ENCODE peak calls at places on chromosomes 7 and 10, in nine cellular contexts. V, R, B, A, U, N, Z, P and D are unnamed samples.

GRCh38 chr7:30143748-30144251 is 9.0 kb downstream of the MTURN start:
- DNase-seq in V (no peak), R (no peak), B (no peak), A (no peak), U (no peak), N (no peak), Z (no peak), P (no peak), D (peak)

GRCh38 chr7:28645866-28646265 is 233.5 kb downstream of the CREB5 start:
- DNase-seq in V (no peak), R (no peak), B (no peak), A (no peak), U (no peak), N (no peak), Z (no peak), P (no peak), D (no peak)

GRCh38 chr7:18798018-18798906 is 302.7 kb downstream of the HDAC9 start:
- DNase-seq in V (no peak), R (no peak), B (no peak), A (no peak), U (no peak), N (no peak), Z (no peak), P (no peak), D (no peak)

GRCh38 chr7:139036901-139037300 is 1.1 kb upstream of the ZC3HAV1L start:
- DNase-seq in V (no peak), R (no peak), B (no peak), A (no peak), U (no peak), N (no peak), Z (no peak), P (no peak), D (no peak)

GRCh38 chr7:47536705-47537611 is 45.0 kb downstream of the TNS3 start:
- DNase-seq in V (no peak), R (peak), B (peak), A (no peak), U (peak), N (peak), Z (peak), P (peak), D (peak)

GRCh38 chr10:53432035-53432434 is 659.5 kb upstream of the MBL2 start:
- DNase-seq in V (no peak), R (no peak), B (no peak), A (no peak), U (no peak), N (no peak), Z (no peak), P (no peak), D (no peak)

GRCh38 chr10:100790761-100791208 is 45.4 kb downstream of the PAX2 start:
- DNase-seq in V (no peak), R (no peak), B (no peak), A (no peak), U (no peak), N (no peak), Z (no peak), P (no peak), D (no peak)

GRCh38 chr7:111113263-111114017 is 22.5 kb downstream of the LRRN3 start:
- DNase-seq in V (no peak), R (no peak), B (no peak), A (no peak), U (no peak), N (no peak), Z (no peak), P (no peak), D (no peak)

GRCh38 chr10:4470231-4470840 is 355.7 kb upstream of the AKR1E2 start:
- DNase-seq in V (no peak), R (no peak), B (no peak), A (no peak), U (no peak), N (no peak), Z (no peak), P (no peak), D (no peak)

GRCh38 chr10:71083457-71083975 is 128.9 kb upstream of the UNC5B start:
- DNase-seq in V (no peak), R (no peak), B (peak), A (no peak), U (no peak), N (peak), Z (no peak), P (peak), D (no peak)

GRCh38 chr10:133279266-133279960 is 2.7 kb upstream of the ADAM8 start:
- DNase-seq in V (no peak), R (no peak), B (no peak), A (no peak), U (no peak), N (no peak), Z (no peak), P (no peak), D (no peak)

GRCh38 chr7:44191171-44191570 is 1.9 kb upstream of the GCK start:
- DNase-seq in V (no peak), R (no peak), B (no peak), A (no peak), U (no peak), N (no peak), Z (no peak), P (no peak), D (no peak)

GRCh38 chr10:43071881-43072650 is 4.8 kb upstream of the RET start:
- DNase-seq in V (no peak), R (no peak), B (no peak), A (no peak), U (no peak), N (no peak), Z (no peak), P (peak), D (no peak)

GRCh38 chr10:110610308-110610774 is 33.8 kb upstream of the RBM20 start:
- DNase-seq in V (peak), R (peak), B (peak), A (no peak), U (no peak), N (no peak), Z (peak), P (no peak), D (no peak)

GRCh38 chr7:7178081-7178480 is 4.3 kb upstream of the C1GALT1 start:
- DNase-seq in V (no peak), R (no peak), B (no peak), A (no peak), U (no peak), N (no peak), Z (no peak), P (no peak), D (no peak)

GRCh38 chr7:123177442-123177841 is 22.3 kb downstream of the SLC13A1 start:
- DNase-seq in V (no peak), R (no peak), B (no peak), A (no peak), U (no peak), N (no peak), Z (no peak), P (no peak), D (no peak)

DNA sequence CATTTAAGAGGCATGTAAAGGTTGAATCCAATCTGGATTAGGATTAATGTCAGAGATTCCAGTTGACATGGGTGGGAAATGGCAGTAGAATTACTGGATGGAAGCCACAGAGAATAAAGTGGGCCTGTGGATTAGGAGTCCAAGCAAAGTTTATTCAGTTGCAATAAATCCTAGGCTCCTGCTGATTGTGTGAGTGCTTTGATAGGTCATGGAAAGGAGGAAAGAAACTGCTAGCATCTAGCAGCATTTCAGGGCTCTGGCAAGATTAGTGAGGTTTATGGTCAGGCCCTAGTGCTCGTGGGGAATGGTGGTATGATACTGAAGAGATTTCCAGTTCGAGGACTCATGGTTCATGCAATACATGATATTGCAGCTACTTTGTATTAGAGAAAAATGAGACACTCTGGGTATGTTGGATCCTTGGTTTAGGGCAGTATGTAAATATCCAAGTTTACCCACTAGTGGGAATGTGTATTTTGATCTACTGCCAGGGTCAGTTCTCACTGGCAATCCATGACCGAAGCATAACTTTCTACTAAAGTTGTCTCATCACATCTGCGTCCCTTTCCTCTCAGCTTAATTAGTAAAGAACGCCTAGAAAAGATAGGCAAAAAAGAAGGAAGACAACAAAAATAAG is 235.0 kb downstream of the SUGCT start:
- DNase-seq in V (no peak), R (no peak), B (no peak), A (no peak), U (no peak), N (no peak), Z (no peak), P (no peak), D (no peak)
- H3K4me3 ChIP-seq in V (no peak), R (no peak), B (no peak), A (no peak), U (no peak), N (no peak), Z (no peak), P (no peak), D (no peak)

DNA sequence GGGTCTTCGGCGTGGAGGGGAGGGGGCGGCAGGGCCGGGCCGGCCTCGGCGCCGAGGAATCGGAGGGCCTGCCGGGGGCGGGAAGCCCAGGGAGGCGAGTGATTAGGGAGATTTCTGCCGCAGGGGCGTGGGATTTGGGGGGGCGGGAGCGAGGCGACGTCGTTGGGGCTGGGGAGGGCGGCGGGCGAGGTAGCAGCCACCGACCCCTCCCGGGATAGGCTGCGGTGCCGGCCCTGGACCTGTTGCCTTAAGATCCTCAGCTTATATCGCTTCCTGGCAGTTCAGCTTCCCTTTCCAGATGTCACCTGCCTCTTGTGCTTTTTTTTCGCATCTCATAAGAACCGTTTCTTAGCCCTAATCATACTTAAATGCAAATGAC is 640 bp downstream of the LMTK2 start:
- DNase-seq in V (peak), R (peak), B (no peak), A (no peak), U (no peak), N (no peak), Z (no peak), P (no peak), D (no peak)
- H3K27ac ChIP-seq in V (peak), R (peak), B (peak), A (peak), U (peak), N (peak), Z (no peak), P (peak), D (peak)

GRCh38 chr10:102962259-102962658 is 44.2 kb downstream of the CNNM2 start:
- DNase-seq in V (no peak), R (no peak), B (no peak), A (no peak), U (no peak), N (no peak), Z (no peak), P (no peak), D (no peak)
- H3K4me3 ChIP-seq in V (no peak), R (no peak), B (no peak), A (no peak), U (no peak), N (no peak), Z (no peak), P (no peak), D (no peak)

GRCh38 chr10:131975796-131976195 is 5.9 kb downstream of the BNIP3 start:
- DNase-seq in V (no peak), R (no peak), B (no peak), A (no peak), U (no peak), N (no peak), Z (no peak), P (no peak), D (peak)
- H3K27ac ChIP-seq in V (no peak), R (no peak), B (no peak), A (no peak), U (no peak), N (no peak), Z (no peak), P (no peak), D (no peak)